ENCODE peak calls at places on chromosomes 6 and 20, in five cellular contexts. Q is heart right ventricle, J is thoracic aorta, B is psoas muscle, O is tibial nerve. Z is an unnamed sample.

GRCh38 chr20:61300293-61300692 is 48.2 kb downstream of the CDH4 start:
- DNase-seq in J (no peak), B (no peak), O (no peak), Q (no peak), Z (no peak)

GRCh38 chr6:5067305-5067704 is 17.8 kb upstream of the PPP1R3G start:
- DNase-seq in O (no peak), Q (no peak), B (no peak), J (no peak), Z (no peak)

GRCh38 chr6:23244300-23244699 is 674.9 kb downstream of the HDGFL1 start:
- DNase-seq in B (no peak), Q (no peak), O (no peak), J (no peak), Z (no peak)

GRCh38 chr6:45044510-45045252 is 283.4 kb upstream of the RUNX2 start:
- DNase-seq in O (no peak), Q (no peak), B (no peak), J (no peak), Z (no peak)

GRCh38 chr20:8718214-8718613 is 350.7 kb upstream of the PLCB4 start:
- DNase-seq in O (peak), Q (peak), J (no peak), B (peak), Z (no peak)

GRCh38 chr6:118324081-118324480 is 224.0 kb upstream of the PLN start:
- DNase-seq in B (no peak), Q (no peak), J (no peak), O (no peak), Z (no peak)

GRCh38 chr6:7143161-7143974 is 35.6 kb downstream of the RREB1 start:
- DNase-seq in O (no peak), J (no peak), B (no peak), Q (no peak), Z (peak)

GRCh38 chr20:37504404-37505096 is 16.5 kb upstream of the NNAT start:
- DNase-seq in B (no peak), O (no peak), Q (no peak), J (no peak), Z (no peak)

GRCh38 chr6:57317060-57317943 is at the start of gene PRIM2:
- DNase-seq in J (peak), B (peak), O (peak), Q (peak), Z (peak)

GRCh38 chr6:24344981-24345380 is 12.9 kb downstream of the DCDC2 start:
- DNase-seq in J (no peak), Q (no peak), B (no peak), O (no peak), Z (no peak)

GRCh38 chr20:61699184-61700066 is 366.3 kb downstream of the TAF4 start:
- DNase-seq in O (no peak), B (no peak), Q (no peak), J (no peak), Z (no peak)

GRCh38 chr6:30325873-30326445 is 768 bp upstream of the TRIM39 start:
- DNase-seq in B (peak), Q (peak), J (no peak), O (no peak), Z (peak)

GRCh38 chr6:166595061-166595780 is 8.7 kb upstream of the RAMACL start:
- DNase-seq in Q (no peak), J (no peak), B (no peak), O (no peak), Z (no peak)

GRCh38 chr6:170143401-170144150 is 147.3 kb downstream of the DLL1 start:
- DNase-seq in Q (no peak), O (no peak), J (no peak), B (no peak), Z (no peak)

GRCh38 chr20:46709459-46710148 is at the start of gene SLC2A10:
- DNase-seq in Q (peak), O (peak), B (peak), J (no peak), Z (no peak)

GRCh38 chr20:58481541-58482021 is 33.6 kb downstream of the APCDD1L start:
- DNase-seq in Q (peak), B (peak), J (no peak), O (no peak), Z (no peak)

GRCh38 chr6:117547688-117548621 is 54.4 kb downstream of the GOPC start:
- DNase-seq in B (peak), J (peak), Q (peak), O (peak), Z (peak)

GRCh38 chr6:34633256-34633655 is 63.3 kb downstream of the ILRUN start:
- DNase-seq in Q (no peak), O (no peak), B (no peak), J (no peak), Z (no peak)

GRCh38 chr6:108477034-108477433 is 83.7 kb upstream of the FOXO3 start:
- DNase-seq in O (no peak), Q (no peak), J (no peak), B (no peak), Z (peak)

GRCh38 chr20:14069796-14070195 is 74.5 kb downstream of the MACROD2 start:
- DNase-seq in J (no peak), Q (no peak), B (no peak), O (no peak), Z (no peak)

GRCh38 chr6:7165002-7165735 is 57.4 kb downstream of the RREB1 start:
- DNase-seq in B (no peak), Q (peak), J (no peak), O (no peak), Z (no peak)

GRCh38 chr6:137415127-137415833 is 78.9 kb downstream of the OLIG3 start:
- DNase-seq in B (no peak), O (peak), J (no peak), Q (peak), Z (peak)

GRCh38 chr20:58374906-58375760 is 13.9 kb upstream of the VAPB start:
- DNase-seq in B (no peak), Q (peak), O (no peak), J (no peak), Z (no peak)

GRCh38 chr20:1819311-1820136 is 75.7 kb upstream of the SIRPA start:
- DNase-seq in B (no peak), O (no peak), Q (no peak), J (no peak), Z (no peak)

GRCh38 chr6:139135578-139136545 is 982 bp downstream of the HECA start:
- DNase-seq in Q (peak), O (no peak), B (peak), J (no peak), Z (peak)

GRCh38 chr6:13420269-13420668 is 67.1 kb downstream of the GFOD1 start:
- DNase-seq in B (no peak), O (no peak), Q (no peak), J (no peak), Z (no peak)

GRCh38 chr6:156900292-156900691 is 123.1 kb downstream of the ARID1B start:
- DNase-seq in J (no peak), B (no peak), O (no peak), Q (no peak), Z (no peak)

GRCh38 chr6:17015551-17016381 is 86.1 kb upstream of the STMND1 start:
- DNase-seq in J (no peak), B (no peak), O (no peak), Q (peak), Z (no peak)

GRCh38 chr20:61719691-61720347 is 345.9 kb downstream of the TAF4 start:
- DNase-seq in J (no peak), O (no peak), B (no peak), Q (no peak), Z (no peak)

GRCh38 chr6:48817714-48818113 is 645.3 kb downstream of the MMUT start:
- DNase-seq in J (no peak), O (no peak), B (no peak), Q (no peak), Z (no peak)

GRCh38 chr6:35596448-35597442 is 84.0 kb upstream of the TULP1 start:
- DNase-seq in O (no peak), J (no peak), Q (no peak), B (no peak), Z (no peak)

GRCh38 chr20:38875170-38875993 is 50.8 kb upstream of the FAM83D start:
- DNase-seq in B (no peak), J (no peak), O (no peak), Q (peak), Z (no peak)

GRCh38 chr6:18920701-18921100 is 533.6 kb downstream of the RNF144B start:
- DNase-seq in Q (no peak), O (no peak), J (no peak), B (no peak), Z (no peak)

GRCh38 chr20:37630161-37630560 is 63.7 kb upstream of the CTNNBL1 start:
- DNase-seq in J (no peak), B (no peak), O (no peak), Q (no peak), Z (no peak)

DNA sequence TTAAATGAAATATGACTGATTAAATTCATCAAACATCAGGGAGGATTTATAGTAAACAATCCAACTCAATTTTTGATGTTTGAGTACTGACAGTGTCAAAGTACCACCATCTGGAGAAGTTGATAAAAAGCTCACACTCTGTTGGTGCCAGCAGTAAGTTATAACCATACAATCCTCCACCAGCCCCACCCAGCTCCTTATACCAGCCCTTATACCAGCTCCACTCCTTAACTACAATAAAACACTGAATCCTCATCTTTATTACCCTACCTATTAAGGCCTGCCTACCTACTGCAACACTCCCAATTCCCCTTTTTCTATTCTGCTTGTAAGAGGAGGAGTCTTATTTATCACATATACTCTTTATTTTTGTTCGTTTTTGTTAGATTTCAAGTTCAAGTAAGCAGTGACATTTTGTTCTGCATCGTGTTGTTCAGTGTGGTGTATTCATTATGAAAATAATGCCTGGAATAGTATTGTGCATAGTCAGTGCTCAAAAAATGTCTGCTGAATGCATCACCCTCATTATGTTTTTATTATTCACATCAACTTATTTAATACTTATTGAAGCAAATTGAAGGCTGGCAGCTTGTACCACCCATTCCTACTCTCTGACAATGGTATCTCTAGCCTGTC is 954.7 kb upstream of the ADGRB3 start:
- DNase-seq in J (no peak), O (no peak), Q (no peak), B (no peak), Z (no peak)
- H3K27ac ChIP-seq in J (peak), O (no peak), Q (no peak), B (no peak), Z (no peak)

GRCh38 chr6:85463621-85464259 is 13.9 kb downstream of the NT5E start:
- DNase-seq in Q (no peak), B (no peak), O (no peak), J (no peak), Z (no peak)

GRCh38 chr6:85464260-85464644 is 14.4 kb downstream of the NT5E start:
- DNase-seq in Q (no peak), J (peak), B (no peak), O (no peak), Z (no peak)

GRCh38 chr6:85464722-85465150 is 14.9 kb downstream of the NT5E start:
- DNase-seq in Q (no peak), B (no peak), J (peak), O (no peak), Z (no peak)

GRCh38 chr6:85468326-85468725 is 18.4 kb downstream of the NT5E start:
- DNase-seq in Q (no peak), J (no peak), B (no peak), O (no peak), Z (no peak)

GRCh38 chr6:85465762-85466161 is 15.9 kb downstream of the NT5E start:
- DNase-seq in B (no peak), J (no peak), Q (no peak), O (no peak), Z (no peak)
- H3K27ac ChIP-seq in B (no peak), J (peak), Q (no peak), O (no peak), Z (no peak)

DNA sequence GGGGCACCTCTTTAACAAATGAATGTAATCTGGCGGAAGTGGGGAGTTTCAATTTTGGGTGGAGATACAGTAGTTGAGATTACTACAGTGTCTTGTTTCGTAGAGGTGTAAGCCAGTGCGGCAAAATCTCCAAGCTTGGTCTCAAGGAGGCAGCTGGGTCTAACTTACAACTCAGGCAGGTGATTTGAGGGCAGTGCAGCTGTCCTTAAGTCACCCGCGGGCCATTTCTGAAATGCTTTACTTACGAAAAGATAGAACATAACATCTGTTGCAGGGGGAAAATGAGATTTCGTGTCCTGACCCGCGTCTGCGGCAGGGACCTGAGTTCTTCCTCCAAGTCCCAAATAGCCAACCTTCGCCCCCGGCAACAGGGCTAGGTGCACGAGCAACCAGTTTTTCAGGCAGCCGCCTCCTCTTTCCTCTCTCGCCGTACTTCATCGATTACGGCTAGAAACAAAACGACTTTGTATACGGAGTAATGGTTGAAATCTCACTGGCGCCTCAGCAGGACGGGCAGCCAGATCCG is 506 bp upstream of the SMIM13 start:
- DNase-seq in J (no peak), O (no peak), B (no peak), Q (no peak), Z (no peak)
- H3K27ac ChIP-seq in J (peak), O (peak), B (peak), Q (peak), Z (peak)

DNA sequence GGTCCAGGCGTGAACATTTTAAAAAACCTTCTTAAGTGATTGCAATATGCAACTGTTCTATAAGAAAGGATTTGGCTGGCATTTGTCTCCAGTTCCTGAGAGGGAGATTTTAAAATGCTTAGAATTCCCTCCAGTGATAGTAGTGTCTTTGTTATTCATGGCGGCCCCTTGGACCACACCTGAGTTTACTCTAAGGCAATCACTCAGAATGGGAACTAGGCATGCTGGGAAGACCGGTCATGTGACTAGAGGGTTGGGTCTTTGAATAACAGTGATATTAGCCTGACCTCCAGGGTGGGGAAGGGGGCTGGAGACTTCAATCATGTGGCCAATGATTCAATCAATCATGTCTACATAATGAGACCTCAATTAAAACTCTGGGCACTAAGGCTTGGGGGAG is 50.7 kb upstream of the UTRN start:
- DNase-seq in Q (no peak), O (no peak), J (no peak), B (no peak), Z (no peak)
- H3K27ac ChIP-seq in Q (no peak), O (no peak), J (no peak), B (no peak), Z (no peak)

DNA sequence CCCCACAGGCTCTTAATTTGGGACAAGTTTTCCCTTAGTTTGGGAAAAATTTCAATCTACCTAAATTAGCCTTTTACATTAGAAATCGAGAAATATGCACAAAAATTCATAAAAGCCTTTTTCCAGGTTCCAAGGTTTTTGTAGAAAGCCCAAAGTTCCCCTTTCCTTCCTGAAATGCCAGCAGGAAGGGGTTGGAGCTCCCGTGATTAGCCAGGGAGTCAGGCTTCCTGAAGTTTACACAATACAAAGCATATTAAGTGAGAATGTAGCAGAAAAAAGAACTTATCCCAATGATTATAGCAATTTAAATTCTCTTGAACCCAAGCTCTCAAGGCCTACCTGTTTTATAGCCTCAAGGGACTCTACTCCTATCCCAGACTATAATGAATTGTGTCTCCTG is 39.1 kb downstream of the SYNJ2 start:
- DNase-seq in Q (no peak), B (no peak), O (no peak), J (no peak), Z (no peak)
- H3K27ac ChIP-seq in Q (no peak), B (no peak), O (peak), J (no peak), Z (no peak)

Z was measured in caudate nucleus.